ENCODE peak calls at places on chromosomes 7 and 10, in ten cellular contexts. R, I, F, C, A, E, O, Y, V and B are unnamed samples.

GRCh38 chr10:2978111-2978510 is 89.2 kb upstream of the PFKP start:
- DNase-seq in R (peak), I (no peak), F (no peak), C (no peak), A (no peak), E (peak), O (no peak), Y (no peak), V (peak), B (no peak)

GRCh38 chr7:120741371-120742042 is 116.4 kb downstream of the TSPAN12 start:
- DNase-seq in R (no peak), I (no peak), F (no peak), C (no peak), A (no peak), E (no peak), O (no peak), Y (no peak), V (no peak), B (no peak)

GRCh38 chr10:79994556-79994955 is 45.7 kb upstream of the SFTPD start:
- DNase-seq in R (no peak), I (no peak), F (no peak), C (no peak), A (no peak), E (no peak), O (no peak), Y (no peak), V (no peak), B (no peak)

GRCh38 chr10:122051609-122052385 is 62.8 kb downstream of the TACC2 start:
- DNase-seq in R (peak), I (no peak), F (peak), C (peak), A (peak), E (peak), O (no peak), Y (no peak), V (no peak), B (peak)

GRCh38 chr10:131261890-131262289 is 49.6 kb downstream of the TCERG1L start:
- DNase-seq in R (no peak), I (no peak), F (peak), C (no peak), A (no peak), E (no peak), O (no peak), Y (no peak), V (no peak), B (no peak)

GRCh38 chr7:5195157-5195556 is 5.1 kb downstream of the WIPI2 start:
- DNase-seq in R (no peak), I (no peak), F (no peak), C (no peak), A (no peak), E (no peak), O (no peak), Y (no peak), V (no peak), B (no peak)

GRCh38 chr7:55961994-55962393 is 2.4 kb upstream of the NIPSNAP2 start:
- DNase-seq in R (no peak), I (no peak), F (no peak), C (no peak), A (no peak), E (no peak), O (no peak), Y (no peak), V (no peak), B (no peak)

GRCh38 chr10:121886997-121887622 is 40.7 kb downstream of the ATE1 start:
- DNase-seq in R (peak), I (peak), F (no peak), C (peak), A (peak), E (peak), O (no peak), Y (peak), V (peak), B (peak)

GRCh38 chr10:338176-339037 is 203.2 kb downstream of the ZMYND11 start:
- DNase-seq in R (no peak), I (no peak), F (no peak), C (peak), A (peak), E (no peak), O (no peak), Y (no peak), V (no peak), B (peak)

GRCh38 chr10:123999261-123999660 is 94.1 kb downstream of the CHST15 start:
- DNase-seq in R (no peak), I (no peak), F (no peak), C (no peak), A (no peak), E (no peak), O (no peak), Y (no peak), V (no peak), B (no peak)

GRCh38 chr7:86784765-86785164 is 141.1 kb downstream of the GRM3 start:
- DNase-seq in R (no peak), I (no peak), F (no peak), C (no peak), A (no peak), E (no peak), O (no peak), Y (no peak), V (no peak), B (no peak)

GRCh38 chr10:89064764-89065163 is 74.2 kb downstream of the FAS start:
- DNase-seq in R (no peak), I (no peak), F (no peak), C (no peak), A (no peak), E (no peak), O (no peak), Y (no peak), V (peak), B (no peak)

GRCh38 chr10:34222359-34222758 is 592.7 kb downstream of the PARD3 start:
- DNase-seq in R (no peak), I (no peak), F (no peak), C (no peak), A (no peak), E (no peak), O (no peak), Y (no peak), V (no peak), B (no peak)

GRCh38 chr7:138500892-138501291 is 40.8 kb downstream of the TRIM24 start:
- DNase-seq in R (no peak), I (no peak), F (no peak), C (no peak), A (no peak), E (no peak), O (no peak), Y (no peak), V (no peak), B (no peak)

GRCh38 chr7:105480931-105481330 is 41.1 kb downstream of the PUS7 start:
- DNase-seq in R (no peak), I (no peak), F (no peak), C (no peak), A (no peak), E (no peak), O (no peak), Y (no peak), V (no peak), B (no peak)

GRCh38 chr7:15801041-15801440 is 114.6 kb upstream of the MEOX2 start:
- DNase-seq in R (no peak), I (no peak), F (no peak), C (no peak), A (no peak), E (no peak), O (no peak), Y (no peak), V (no peak), B (no peak)

GRCh38 chr10:125049216-125049903 is 107.4 kb downstream of the ZRANB1 start:
- DNase-seq in R (no peak), I (no peak), F (peak), C (no peak), A (no peak), E (no peak), O (no peak), Y (no peak), V (no peak), B (no peak)

GRCh38 chr7:64180989-64181388 is 26.0 kb upstream of the ZNF735 start:
- DNase-seq in R (no peak), I (no peak), F (no peak), C (no peak), A (no peak), E (no peak), O (no peak), Y (no peak), V (no peak), B (no peak)

GRCh38 chr7:3888096-3888495 is 587.0 kb downstream of the SDK1 start:
- DNase-seq in R (no peak), I (no peak), F (no peak), C (no peak), A (no peak), E (no peak), O (no peak), Y (no peak), V (no peak), B (no peak)

GRCh38 chr7:48110868-48111267 is 21.8 kb downstream of the UPP1 start:
- DNase-seq in R (no peak), I (no peak), F (no peak), C (no peak), A (no peak), E (no peak), O (no peak), Y (no peak), V (no peak), B (no peak)

GRCh38 chr7:102195361-102195760 is 91.3 kb upstream of the SH2B2 start:
- DNase-seq in R (no peak), I (no peak), F (no peak), C (no peak), A (no peak), E (no peak), O (no peak), Y (no peak), V (no peak), B (no peak)

GRCh38 chr10:116265686-116266085 is 7.3 kb downstream of the GFRA1 start:
- DNase-seq in R (no peak), I (no peak), F (no peak), C (no peak), A (no peak), E (no peak), O (no peak), Y (no peak), V (no peak), B (no peak)

GRCh38 chr10:120221873-120222485 is 235.0 kb upstream of the PLPP4 start:
- DNase-seq in R (peak), I (no peak), F (no peak), C (peak), A (peak), E (peak), O (no peak), Y (no peak), V (peak), B (no peak)

GRCh38 chr10:110174201-110174600 is 33.2 kb upstream of the MXI1 start:
- DNase-seq in R (no peak), I (no peak), F (no peak), C (no peak), A (no peak), E (no peak), O (no peak), Y (no peak), V (no peak), B (no peak)

GRCh38 chr10:84205049-84205852 is 10.9 kb downstream of the CDHR1 start:
- DNase-seq in R (peak), I (no peak), F (peak), C (peak), A (peak), E (peak), O (peak), Y (peak), V (no peak), B (peak)

GRCh38 chr7:51259766-51260165 is 56.8 kb downstream of the COBL start:
- DNase-seq in R (no peak), I (no peak), F (no peak), C (no peak), A (no peak), E (no peak), O (no peak), Y (no peak), V (no peak), B (no peak)

GRCh38 chr10:110655286-110655685 is 11.2 kb downstream of the RBM20 start:
- DNase-seq in R (no peak), I (no peak), F (no peak), C (no peak), A (no peak), E (no peak), O (no peak), Y (no peak), V (no peak), B (no peak)

GRCh38 chr10:103758294-103758681 is 97.1 kb downstream of the SH3PXD2A start:
- DNase-seq in R (no peak), I (no peak), F (no peak), C (no peak), A (no peak), E (no peak), O (no peak), Y (no peak), V (no peak), B (no peak)

GRCh38 chr10:120460776-120461175 is 3.7 kb downstream of the PLPP4 start:
- DNase-seq in R (no peak), I (no peak), F (no peak), C (no peak), A (no peak), E (no peak), O (no peak), Y (no peak), V (peak), B (no peak)